ENCODE peak calls at places on chromosomes 1 and 21, in ten cellular contexts. W, D, A, M, J, K, S, T, P and Z are unnamed samples. For H3K9me3, the result is how much of the 10 kb centered on the place peaks cover.

GRCh38 chr1:204149635-204150565 is 1.9 kb downstream of the ETNK2 start:
- DNase-seq in J (no peak), K (no peak), A (no peak), W (no peak), M (no peak), S (peak), P (no peak), D (no peak), T (no peak), Z (no peak)

GRCh38 chr1:94929351-94929814 is 2.5 kb upstream of the CNN3 start:
- DNase-seq in J (no peak), D (no peak), M (no peak), P (no peak), S (no peak), W (no peak), K (no peak), T (no peak), A (no peak), Z (no peak)

GRCh38 chr1:231665046-231665445 is 38.5 kb downstream of the DISC1 start:
- DNase-seq in M (no peak), T (no peak), D (no peak), K (no peak), S (no peak), P (no peak), A (no peak), W (no peak), J (no peak), Z (no peak)

GRCh38 chr1:23556661-23557470 is 2.4 kb downstream of the ID3 start:
- DNase-seq in S (no peak), M (no peak), T (peak), A (peak), W (no peak), J (peak), D (no peak), P (no peak), K (no peak), Z (no peak)

GRCh38 chr21:36981049-36981391 is 14.6 kb upstream of the HLCS start:
- DNase-seq in S (no peak), K (no peak), D (no peak), P (no peak), A (no peak), W (no peak), T (no peak), J (no peak), M (no peak), Z (no peak)

GRCh38 chr1:112956503-112957132 is 622 bp upstream of the SLC16A1 start:
- DNase-seq in J (no peak), P (no peak), D (peak), W (peak), K (no peak), T (no peak), A (no peak), S (no peak), M (peak), Z (peak)

GRCh38 chr1:154741747-154742495 is 128.2 kb downstream of the KCNN3 start:
- DNase-seq in S (no peak), J (no peak), M (peak), P (no peak), W (no peak), K (no peak), A (no peak), T (peak), D (no peak), Z (no peak)

GRCh38 chr1:42815938-42816599 is 853 bp upstream of the ERMAP start:
- DNase-seq in T (peak), S (no peak), D (no peak), K (no peak), M (no peak), W (no peak), A (peak), J (no peak), P (no peak), Z (no peak)

GRCh38 chr1:223031690-223032601 is 111.1 kb downstream of the TLR5 start:
- DNase-seq in P (peak), A (peak), S (peak), K (no peak), M (peak), D (peak), T (peak), W (no peak), J (no peak), Z (no peak)

GRCh38 chr1:215292906-215293305 is 210.4 kb downstream of the KCNK2 start:
- DNase-seq in M (no peak), W (no peak), K (no peak), S (no peak), J (no peak), T (no peak), D (no peak), P (no peak), A (peak), Z (no peak)

GRCh38 chr1:23529146-23530088 is 1.6 kb downstream of the E2F2 start:
- DNase-seq in W (no peak), M (no peak), P (no peak), A (no peak), J (peak), S (no peak), D (no peak), K (no peak), T (no peak), Z (no peak)

GRCh38 chr1:29121951-29122661 is 1.6 kb downstream of the TMEM200B start:
- DNase-seq in A (peak), P (peak), K (no peak), M (no peak), D (no peak), T (peak), W (no peak), J (no peak), S (peak), Z (no peak)

GRCh38 chr1:39102537-39103320 is 76.6 kb downstream of the NDUFS5 start:
- DNase-seq in J (peak), D (peak), W (no peak), K (peak), T (peak), M (no peak), P (peak), A (peak), S (no peak), Z (no peak)

GRCh38 chr1:96080925-96081324 is 640.7 kb upstream of the PTBP2 start:
- DNase-seq in J (no peak), D (no peak), T (no peak), M (no peak), S (no peak), A (peak), W (no peak), K (no peak), P (no peak), Z (no peak)

GRCh38 chr1:184953600-184954219 is 20.6 kb downstream of the NIBAN1 start:
- DNase-seq in P (no peak), A (no peak), D (no peak), T (no peak), J (peak), M (no peak), W (no peak), K (no peak), S (no peak), Z (no peak)

GRCh38 chr1:180909462-180909976 is 3.2 kb upstream of the KIAA1614 start:
- DNase-seq in W (no peak), A (no peak), T (no peak), J (no peak), S (no peak), P (no peak), D (no peak), M (no peak), K (peak), Z (no peak)

GRCh38 chr1:47332779-47333577 is 612 bp upstream of the CMPK1 start:
- DNase-seq in D (no peak), W (no peak), P (no peak), T (no peak), A (no peak), S (no peak), M (peak), J (no peak), K (no peak), Z (no peak)

GRCh38 chr1:88608139-88608943 is 75.7 kb upstream of the PKN2 start:
- DNase-seq in P (no peak), S (no peak), T (no peak), D (no peak), A (peak), K (no peak), M (no peak), W (no peak), J (peak), Z (no peak)

GRCh38 chr1:33578557-33579448 is 106.4 kb downstream of the ZSCAN20 start:
- DNase-seq in P (no peak), K (no peak), D (no peak), T (no peak), A (no peak), W (no peak), S (no peak), J (no peak), M (peak), Z (no peak)

GRCh38 chr1:58576727-58577675 is at the start of gene TACSTD2:
- DNase-seq in W (no peak), A (no peak), K (no peak), D (no peak), T (peak), P (no peak), S (peak), M (no peak), J (no peak), Z (no peak)

GRCh38 chr1:47688161-47688560 is 250.3 kb downstream of the FOXD2 start:
- DNase-seq in A (no peak), J (peak), W (no peak), K (no peak), D (no peak), T (peak), S (peak), M (peak), P (no peak), Z (no peak)

GRCh38 chr1:67869233-67869632 is 36.0 kb upstream of the GNG12 start:
- DNase-seq in J (no peak), P (no peak), K (no peak), S (no peak), M (no peak), D (no peak), W (no peak), T (no peak), A (no peak), Z (no peak)

GRCh38 chr21:31731112-31731801 is 661 bp downstream of the SCAF4 start:
- DNase-seq in A (peak), D (peak), K (no peak), S (peak), P (peak), J (peak), W (peak), T (peak), M (no peak), Z (peak)

GRCh38 chr1:47618222-47618720 is 180.4 kb downstream of the FOXD2 start:
- DNase-seq in J (no peak), K (no peak), S (no peak), T (no peak), A (no peak), P (peak), M (peak), W (no peak), D (no peak), Z (no peak)

GRCh38 chr1:235930543-235930942 is 63.8 kb upstream of the LYST start:
- DNase-seq in W (no peak), J (no peak), M (no peak), D (no peak), K (no peak), P (no peak), A (no peak), S (no peak), T (no peak), Z (no peak)

GRCh38 chr1:154157520-154158306 is 2.8 kb upstream of the NUP210L start:
- DNase-seq in K (peak), M (no peak), D (peak), A (peak), W (peak), P (peak), T (no peak), S (no peak), J (no peak), Z (peak)

GRCh38 chr1:91816055-91816454 is 69.9 kb downstream of the TGFBR3 start:
- DNase-seq in P (no peak), W (no peak), T (no peak), K (no peak), M (no peak), S (no peak), A (no peak), D (no peak), J (no peak), Z (no peak)

GRCh38 chr1:59414406-59415133 is 117.7 kb downstream of the FGGY start:
- DNase-seq in W (no peak), J (no peak), D (no peak), P (no peak), M (no peak), T (no peak), K (no peak), A (peak), S (no peak), Z (no peak)

GRCh38 chr21:31902438-31902837 is 29.6 kb downstream of the HUNK start:
- DNase-seq in W (no peak), A (no peak), M (no peak), T (no peak), K (no peak), J (no peak), D (no peak), S (no peak), P (no peak), Z (no peak)

GRCh38 chr1:47533176-47534039 is 95.6 kb downstream of the FOXD2 start:
- DNase-seq in S (peak), M (no peak), A (peak), W (no peak), J (peak), T (peak), D (peak), P (peak), K (no peak), Z (no peak)

GRCh38 chr1:53316742-53317650 is 10.9 kb downstream of the LRP8 start:
- DNase-seq in W (no peak), S (no peak), T (no peak), P (no peak), D (no peak), M (no peak), K (no peak), J (no peak), A (no peak), Z (no peak)

GRCh38 chr1:176575991-176576390 is 113.0 kb downstream of the PAPPA2 start:
- DNase-seq in D (no peak), W (no peak), T (no peak), K (no peak), M (no peak), A (peak), S (no peak), P (no peak), J (no peak), Z (no peak)

GRCh38 chr1:27487927-27488522 is 1.9 kb downstream of the WASF2 start:
- DNase-seq in D (no peak), J (no peak), S (no peak), M (no peak), A (peak), P (no peak), W (no peak), T (no peak), K (no peak), Z (no peak)

GRCh38 chr21:37758997-37759396 is 157.3 kb downstream of the KCNJ6 start:
- DNase-seq in P (no peak), D (no peak), A (peak), T (peak), K (no peak), S (no peak), W (no peak), M (no peak), J (peak), Z (no peak)

GRCh38 chr1:58968360-58968952 is 184.6 kb upstream of the JUN start:
- DNase-seq in W (no peak), M (no peak), P (peak), K (peak), S (peak), T (no peak), D (peak), J (no peak), A (peak), Z (no peak)

GRCh38 chr1:89547563-89548485 is 23.2 kb downstream of the LRRC8B start:
- DNase-seq in S (no peak), W (no peak), J (peak), K (no peak), T (no peak), M (no peak), D (peak), P (no peak), A (peak), Z (no peak)

GRCh38 chr1:90879281-90879680 is 142.6 kb downstream of the ZNF644 start:
- DNase-seq in M (no peak), P (no peak), D (no peak), S (no peak), W (no peak), A (peak), J (no peak), T (no peak), K (no peak), Z (no peak)

GRCh38 chr1:160167580-160167979 is 16.2 kb downstream of the ATP1A4 start:
- DNase-seq in D (no peak), T (no peak), W (no peak), P (no peak), M (no peak), J (no peak), K (no peak), A (no peak), S (no peak), Z (no peak)

GRCh38 chr1:172143384-172144025 is 277.0 kb upstream of the C1orf105 start:
- DNase-seq in S (no peak), M (no peak), D (no peak), P (peak), K (no peak), J (peak), W (no peak), A (peak), T (no peak), Z (no peak)

GRCh38 chr1:2861988-2862430 is 60.5 kb upstream of the TTC34 start:
- DNase-seq in J (no peak), A (no peak), T (no peak), S (peak), P (no peak), M (no peak), D (no peak), K (no peak), W (no peak), Z (no peak)
- H3K9me3 ChIP-seq in J (under half), A (under half), T (half or more), S (under half), P (under half), M (under half), D (under half), K (under half), W (under half), Z (under half)

DNA sequence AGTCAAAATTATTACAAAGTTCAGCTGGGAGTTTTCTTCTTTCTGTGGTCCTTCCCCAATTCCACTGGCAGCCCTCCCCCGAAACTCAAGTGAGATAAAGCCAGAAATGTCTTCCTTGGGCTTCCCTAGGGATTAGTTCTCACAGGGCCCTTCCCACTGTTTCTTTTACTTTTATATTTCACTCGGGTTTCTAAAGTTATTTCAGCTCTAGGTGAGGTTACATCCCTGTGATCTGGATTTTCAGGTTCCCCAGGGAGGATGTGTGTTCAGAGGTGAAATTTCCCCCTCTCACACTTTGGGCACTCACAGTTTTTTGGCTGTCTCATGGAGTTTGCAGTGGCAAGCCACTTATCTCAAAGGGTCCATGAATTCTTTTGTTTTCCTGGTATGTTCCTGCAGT is 77.3 kb downstream of the DRAM2 start:
- DNase-seq in W (no peak), T (no peak), P (no peak), D (no peak), M (no peak), J (no peak), A (no peak), S (no peak), K (no peak), Z (no peak)
- H3K9me3 ChIP-seq in W (under half), T (under half), P (under half), D (under half), M (under half), J (under half), A (under half), S (under half), K (under half), Z (under half)

GRCh38 chr21:44327603-44327974 is 11.6 kb downstream of the CFAP410 start:
- DNase-seq in J (no peak), A (no peak), D (no peak), W (no peak), K (no peak), P (no peak), S (no peak), M (no peak), T (no peak), Z (no peak)
- H3K9me3 ChIP-seq in J (under half), A (under half), D (under half), W (under half), K (under half), P (under half), S (under half), M (under half), T (under half), Z (under half)

GRCh38 chr21:23111070-23111605 is 2112.9 kb downstream of the NCAM2 start:
- DNase-seq in P (no peak), K (no peak), J (no peak), S (no peak), A (no peak), T (no peak), M (no peak), D (no peak), W (no peak), Z (no peak)
- H3K9me3 ChIP-seq in P (under half), K (under half), J (under half), S (under half), A (under half), T (under half), M (under half), D (under half), W (under half), Z (under half)

DNA sequence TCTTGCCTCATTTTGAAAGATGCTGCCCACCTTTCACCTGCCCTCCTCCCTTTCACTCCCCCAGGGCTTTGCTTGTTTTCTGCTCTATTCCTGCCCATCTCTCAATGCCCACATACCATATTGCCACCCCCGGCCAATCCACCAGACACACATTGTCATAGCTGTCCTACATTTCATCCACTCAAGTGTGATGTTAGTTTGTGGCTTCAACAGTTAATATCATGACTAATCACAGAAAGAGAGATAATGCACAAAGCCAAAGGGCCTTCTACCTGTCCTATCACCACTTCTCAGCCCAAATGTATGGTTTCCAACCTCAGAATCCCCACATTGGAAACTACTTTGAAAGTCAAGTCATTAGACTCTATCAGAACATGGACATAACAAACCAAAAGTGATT is 18.0 kb upstream of the RCSD1 start:
- DNase-seq in A (no peak), K (no peak), M (no peak), T (no peak), J (no peak), W (no peak), S (no peak), P (no peak), D (no peak), Z (no peak)
- H3K9me3 ChIP-seq in A (under half), K (under half), M (under half), T (under half), J (under half), W (under half), S (under half), P (under half), D (under half), Z (under half)